ENCODE peak calls at places on chromosomes 16 and 17, in eight cellular contexts. W is activated CD4-positive, CD25-positive, alpha-beta regulatory T cell treated with anti-CD3 and anti-CD28 coated beads, Interleukin-2, amount 50 U/mL, for 16 hours; R is spleen; J is T-helper 2 cell; D is endothelial cell; T is BE2C; G is natural killer cell; K is heart left ventricle. H is an unnamed sample.
A peak's percentile ranks its signal among the peaks of the same experiment; 100 is the strongest.

GRCh38 chr17:57612202-57613071 is 132.7 kb downstream of the CCDC182 start:
- DNase-seq in W (no peak), R (no peak), J (no peak), D (no peak), T (no peak), G (no peak), K (no peak), H (peak; percentile 16)

GRCh38 chr17:56598471-56598870 is 5.0 kb downstream of the NOG start:
- DNase-seq in W (no peak), R (no peak), J (no peak), D (no peak), T (no peak), G (no peak), K (no peak), H (no peak)

GRCh38 chr16:49455991-49456745 is 82.6 kb downstream of the C16orf78 start:
- DNase-seq in W (no peak), R (peak; percentile 60), J (no peak), D (no peak), T (no peak), G (no peak), K (no peak), H (no peak)

GRCh38 chr16:17083628-17084027 is 387.1 kb downstream of the XYLT1 start:
- DNase-seq in W (no peak), R (no peak), J (no peak), D (no peak), T (no peak), G (no peak), K (no peak), H (no peak)

GRCh38 chr16:58018803-58019202 is 6.8 kb upstream of the MMP15 start:
- DNase-seq in W (no peak), R (peak; percentile 54), J (no peak), D (no peak), T (no peak), G (no peak), K (peak; percentile 20), H (no peak)

GRCh38 chr17:77427471-77427991 is 286.8 kb downstream of the SEC14L1 start:
- DNase-seq in W (no peak), R (no peak), J (no peak), D (no peak), T (no peak), G (no peak), K (peak; percentile 86), H (no peak)

GRCh38 chr17:22090263-22090935 is 398.1 kb downstream of the KCNJ18 start:
- DNase-seq in W (no peak), R (no peak), J (no peak), D (no peak), T (no peak), G (no peak), K (no peak), H (no peak)

GRCh38 chr17:46950997-46951621 is 27.9 kb downstream of the RPRML start:
- DNase-seq in W (no peak), R (no peak), J (no peak), D (no peak), T (peak; percentile 70), G (no peak), K (no peak), H (no peak)

GRCh38 chr17:78820841-78821240 is 19.8 kb downstream of the USP36 start:
- DNase-seq in W (no peak), R (peak; percentile 40), J (no peak), D (no peak), T (no peak), G (no peak), K (no peak), H (no peak)

GRCh38 chr17:79622201-79622601 is 11.3 kb upstream of the RBFOX3 start:
- DNase-seq in W (no peak), R (peak; percentile 49), J (no peak), D (no peak), T (no peak), G (no peak), K (no peak), H (peak; percentile 40)

GRCh38 chr17:42618442-42619150 is 9.1 kb downstream of the TUBG1 start:
- DNase-seq in W (no peak), R (no peak), J (no peak), D (peak; percentile 12), T (peak; percentile 61), G (no peak), K (peak; percentile 69), H (peak; percentile 80)

GRCh38 chr17:48577946-48578615 is at the start of gene HOXB4:
- DNase-seq in W (peak; percentile 29), R (peak; percentile 91), J (peak; percentile 64), D (peak; percentile 69), T (no peak), G (peak; percentile 67), K (peak; percentile 85), H (no peak)

GRCh38 chr16:27446721-27447120 is 44.7 kb downstream of the IL21R start:
- DNase-seq in W (peak; percentile 58), R (peak; percentile 92), J (peak; percentile 74), D (no peak), T (no peak), G (peak; percentile 84), K (peak; percentile 60), H (no peak)

GRCh38 chr16:72501739-72502653 is 330.0 kb upstream of the PMFBP1 start:
- DNase-seq in W (no peak), R (no peak), J (no peak), D (peak; percentile 68), T (peak; percentile 76), G (no peak), K (no peak), H (no peak)

GRCh38 chr17:77036841-77037381 is 103.9 kb upstream of the SEC14L1 start:
- DNase-seq in W (no peak), R (no peak), J (no peak), D (no peak), T (peak; percentile 64), G (no peak), K (no peak), H (no peak)

GRCh38 chr16:77919761-77920415 is 102.5 kb upstream of the CLEC3A start:
- DNase-seq in W (no peak), R (no peak), J (no peak), D (no peak), T (no peak), G (no peak), K (no peak), H (no peak)

GRCh38 chr17:40293363-40293762 is 5.7 kb downstream of the CDC6 start:
- DNase-seq in W (no peak), R (no peak), J (no peak), D (no peak), T (no peak), G (no peak), K (no peak), H (no peak)

GRCh38 chr16:1959269-1960039 is at the start of gene NDUFB10:
- DNase-seq in W (peak; percentile 82), R (peak; percentile 99), J (peak; percentile 88), D (peak; percentile 96), T (peak; percentile 97), G (peak; percentile 83), K (peak; percentile 98), H (peak; percentile 89)

GRCh38 chr17:5035356-5035755 is at the start of gene SLC52A1:
- DNase-seq in W (no peak), R (no peak), J (no peak), D (no peak), T (no peak), G (no peak), K (no peak), H (no peak)

GRCh38 chr16:85002099-85002541 is 9.2 kb downstream of the ZDHHC7 start:
- DNase-seq in W (no peak), R (no peak), J (no peak), D (no peak), T (no peak), G (no peak), K (no peak), H (peak; percentile 43)

GRCh38 chr17:59668816-59669215 is 38.4 kb downstream of the PTRH2 start:
- DNase-seq in W (no peak), R (no peak), J (no peak), D (no peak), T (no peak), G (no peak), K (no peak), H (no peak)

GRCh38 chr17:61335105-61335844 is 64.4 kb upstream of the TBX2 start:
- DNase-seq in W (no peak), R (peak; percentile 34), J (no peak), D (no peak), T (no peak), G (no peak), K (no peak), H (no peak)

GRCh38 chr16:588639-588888 is 1.3 kb upstream of the RAB40C start:
- DNase-seq in W (peak; percentile 34), R (peak; percentile 92), J (peak; percentile 51), D (peak; percentile 41), T (peak; percentile 62), G (peak; percentile 58), K (peak; percentile 67), H (peak; percentile 57)